ENCODE peak calls at places on chromosomes 1 and 21, in five cellular contexts. E is neural progenitor cell, O is hepatocyte, D is fibroblast of lung, M is GM23338. B is an unnamed sample. For H3K27me3, the result is how much of the 10 kb centered on the place peaks cover.

GRCh38 chr1:91817506-91817905 is 68.4 kb downstream of the TGFBR3 start:
- DNase-seq in E (no peak), O (no peak), D (no peak), M (no peak), B (no peak)

GRCh38 chr1:223531742-223532341 is 133.7 kb downstream of the CAPN8 start:
- DNase-seq in E (peak), O (peak), D (peak), M (peak), B (peak)

GRCh38 chr1:22527122-22527521 is 36.2 kb upstream of the EPHA8 start:
- DNase-seq in E (no peak), O (no peak), D (no peak), M (no peak), B (no peak)

GRCh38 chr1:179575497-179576314 is at the start of gene NPHS2:
- DNase-seq in E (peak), O (no peak), D (no peak), M (peak), B (no peak)

GRCh38 chr1:10459185-10459584 is 9.4 kb downstream of the CORT start:
- DNase-seq in E (no peak), O (peak), D (peak), M (no peak), B (peak)

GRCh38 chr21:26777166-26777565 is 68.0 kb downstream of the ADAMTS1 start:
- DNase-seq in E (no peak), O (no peak), D (no peak), M (no peak), B (no peak)

GRCh38 chr1:84375965-84376910 is 22.0 kb upstream of the DNASE2B start:
- DNase-seq in E (no peak), O (no peak), D (peak), M (no peak), B (no peak)

GRCh38 chr21:41582866-41583265 is 74.9 kb upstream of the TMPRSS2 start:
- DNase-seq in E (no peak), O (no peak), D (no peak), M (no peak), B (no peak)

GRCh38 chr1:43931711-43932660 is 1.6 kb upstream of the ARTN start:
- DNase-seq in E (no peak), O (no peak), D (no peak), M (no peak), B (no peak)

GRCh38 chr1:8471451-8471850 is 153.5 kb downstream of the SLC45A1 start:
- DNase-seq in E (no peak), O (no peak), D (no peak), M (no peak), B (no peak)

DNA sequence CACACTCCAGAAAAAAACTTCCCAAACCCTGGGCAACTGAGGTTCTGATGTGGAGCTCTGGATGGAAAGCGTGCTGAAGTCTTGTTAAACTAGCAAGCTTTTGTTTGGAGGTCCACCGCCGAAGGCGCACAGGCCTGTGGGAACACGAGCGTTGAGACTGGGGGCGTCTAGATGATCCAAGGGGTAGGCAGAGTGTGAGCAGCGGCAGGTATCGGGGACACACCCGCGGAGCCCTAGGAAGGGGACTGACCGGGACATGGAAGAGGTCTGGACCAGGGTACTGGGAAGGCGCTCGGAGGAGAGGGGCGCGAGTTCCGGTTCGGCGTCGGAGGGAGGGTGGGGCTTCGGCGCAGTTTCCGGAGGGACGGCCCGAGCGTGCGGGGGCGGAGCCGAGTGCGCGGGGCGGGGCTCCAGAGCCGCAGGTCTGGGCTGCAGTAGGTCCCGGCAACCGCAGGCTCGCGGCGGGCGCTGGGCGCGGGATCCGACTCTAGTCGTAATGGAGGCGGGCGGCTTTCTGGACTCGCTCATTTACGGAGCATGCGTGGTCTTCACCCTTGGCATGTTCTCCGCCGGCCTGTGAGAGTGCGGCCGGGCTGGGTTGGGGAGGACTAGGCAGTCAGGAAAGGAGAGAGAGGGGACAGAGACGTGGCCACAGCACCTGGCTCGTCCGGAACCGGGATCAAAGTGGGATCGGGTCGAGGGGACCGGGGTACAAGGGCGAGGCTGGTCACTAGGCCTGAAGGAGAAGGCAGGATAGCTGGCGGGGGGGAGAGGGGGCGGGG is at the start of gene SLC50A1:
- DNase-seq in E (peak), O (peak), D (peak), M (peak), B (peak)
- TF ChIP-seq CTCF in E (peak), O (no peak), D (no peak), M (no peak), B (no peak)

GRCh38 chr1:101309334-101310221 is 72.8 kb downstream of the S1PR1 start:
- DNase-seq in E (peak), O (peak), D (peak), M (peak), B (peak)
- TF ChIP-seq EZH2 in E (no peak), O (no peak), D (no peak), M (no peak), B (no peak)

GRCh38 chr1:158007949-158008386 is 14.5 kb downstream of the KIRREL1 start:
- DNase-seq in E (no peak), O (no peak), D (no peak), M (no peak), B (peak)
- H3K27me3 ChIP-seq in E (under half), O (under half), D (under half), M (under half), B (under half)

GRCh38 chr1:232925421-232926202 is 24.8 kb upstream of the NTPCR start:
- DNase-seq in E (no peak), O (no peak), D (no peak), M (no peak), B (peak)
- TF ChIP-seq CTCF in E (no peak), O (no peak), D (no peak), M (no peak), B (no peak)

GRCh38 chr1:3942416-3943122 is 42.5 kb upstream of the C1orf174 start:
- DNase-seq in E (no peak), O (peak), D (no peak), M (no peak), B (no peak)

GRCh38 chr1:3944621-3944914 is 44.5 kb upstream of the C1orf174 start:
- DNase-seq in E (no peak), O (no peak), D (no peak), M (no peak), B (no peak)

GRCh38 chr1:3945222-3945621 is 45.1 kb upstream of the C1orf174 start:
- DNase-seq in E (no peak), O (no peak), D (no peak), M (no peak), B (no peak)

GRCh38 chr1:3943123-3943431 is 43.0 kb upstream of the C1orf174 start:
- DNase-seq in E (no peak), O (no peak), D (no peak), M (no peak), B (no peak)

DNA sequence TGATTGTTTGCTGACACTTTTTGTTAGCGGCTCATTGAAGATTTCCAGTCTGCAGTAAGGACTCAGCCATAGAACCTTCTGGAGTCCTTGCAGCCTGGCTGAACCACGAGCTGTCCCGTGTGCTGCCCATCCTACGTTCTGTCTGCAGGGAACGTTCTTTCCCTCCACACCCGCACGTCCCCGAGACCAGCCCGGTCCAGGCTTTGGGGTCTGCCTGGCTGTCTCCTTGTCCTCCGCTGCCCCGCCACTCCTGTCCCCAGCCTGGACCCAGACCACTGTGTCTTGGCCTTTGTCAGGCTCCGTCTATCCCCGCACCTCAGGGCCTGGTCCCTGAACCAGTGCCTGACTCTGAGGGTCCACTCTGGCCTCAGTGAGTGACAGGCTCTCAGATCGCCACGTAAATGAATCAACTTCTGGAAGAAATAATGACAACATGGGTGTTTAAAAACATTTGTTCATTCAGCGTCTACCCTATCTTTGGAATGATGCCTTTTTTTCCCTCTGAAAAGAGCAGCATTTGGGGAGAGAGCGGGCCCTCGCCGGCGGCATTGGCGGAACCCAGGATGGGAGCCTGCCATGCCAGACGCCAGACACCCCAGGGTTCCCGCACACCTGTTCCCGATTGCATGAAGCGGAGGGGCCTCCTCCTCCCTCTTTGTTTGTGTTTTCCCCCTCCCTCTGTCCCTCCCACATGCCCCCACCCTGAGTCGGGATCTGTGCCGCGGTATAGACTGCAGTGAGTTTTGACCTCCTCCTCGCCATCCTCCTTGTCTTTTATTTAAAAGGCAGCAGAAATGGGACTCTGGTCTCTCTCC is 43.9 kb upstream of the C1orf174 start:
- DNase-seq in E (no peak), O (no peak), D (no peak), M (no peak), B (no peak)
- TF ChIP-seq EZH2 in E (no peak), O (no peak), D (no peak), M (no peak), B (no peak)

B was measured in A673.